ENCODE peak calls at places on chromosomes 1 and 21, in nine cellular contexts. Q, S, T, N, F, U, Y, B and G are unnamed samples.

GRCh38 chr1:21594935-21595897 is 73.9 kb downstream of the RAP1GAP start:
- DNase-seq in Q (peak), U (no peak), B (peak), F (peak), Y (peak), T (peak), N (peak), S (peak), G (peak)

GRCh38 chr1:209391792-209392191 is 191.7 kb upstream of the CAMK1G start:
- DNase-seq in T (peak), N (no peak), U (no peak), Y (no peak), F (no peak), Q (no peak), S (no peak), B (no peak), G (no peak)

GRCh38 chr1:201663777-201664176 is 124.8 kb downstream of the NAV1 start:
- DNase-seq in U (no peak), Y (no peak), S (no peak), Q (no peak), N (no peak), F (no peak), T (no peak), B (no peak), G (no peak)

GRCh38 chr1:36502616-36503015 is 19.9 kb upstream of the CSF3R start:
- DNase-seq in Y (no peak), S (no peak), F (no peak), T (peak), U (no peak), Q (no peak), B (no peak), N (no peak), G (no peak)

GRCh38 chr1:63662846-63663245 is 69.6 kb downstream of the PGM1 start:
- DNase-seq in S (peak), T (peak), Y (no peak), N (peak), B (peak), U (no peak), F (peak), Q (no peak), G (no peak)

GRCh38 chr1:162854245-162854860 is 6.6 kb downstream of the CCDC190 start:
- DNase-seq in F (peak), Q (peak), T (peak), S (peak), U (peak), N (peak), B (peak), Y (peak), G (peak)

GRCh38 chr1:206116873-206117150 is 376 bp downstream of the AVPR1B start:
- DNase-seq in U (no peak), N (no peak), S (no peak), F (no peak), Y (no peak), Q (no peak), B (no peak), T (no peak), G (no peak)

GRCh38 chr1:62057230-62057629 is 137.4 kb upstream of the L1TD1 start:
- DNase-seq in N (no peak), S (no peak), U (no peak), B (no peak), F (no peak), T (peak), Q (no peak), Y (no peak), G (no peak)

GRCh38 chr1:236759252-236759859 is 35.7 kb upstream of the MTR start:
- DNase-seq in Q (no peak), Y (no peak), N (peak), U (peak), F (peak), S (peak), T (peak), B (peak), G (no peak)

GRCh38 chr1:216221260-216221700 is 202.0 kb downstream of the USH2A start:
- DNase-seq in S (peak), U (no peak), N (peak), T (peak), Y (no peak), Q (peak), B (peak), F (peak), G (no peak)

GRCh38 chr1:175088523-175088922 is 20.9 kb downstream of the TNN start:
- DNase-seq in B (no peak), S (no peak), T (peak), Q (no peak), F (no peak), N (no peak), U (no peak), Y (no peak), G (no peak)

GRCh38 chr1:1080122-1080753 is 6.1 kb upstream of the RNF223 start:
- DNase-seq in U (no peak), T (peak), S (no peak), B (peak), Q (peak), Y (peak), N (peak), F (no peak), G (no peak)

GRCh38 chr1:208531003-208531750 is 287.0 kb upstream of the PLXNA2 start:
- DNase-seq in S (no peak), N (no peak), Q (peak), U (no peak), B (no peak), Y (no peak), F (no peak), T (peak), G (no peak)

GRCh38 chr1:200658037-200658808 is 11.5 kb downstream of the DDX59 start:
- DNase-seq in U (no peak), S (no peak), Y (no peak), N (no peak), B (no peak), T (no peak), F (no peak), Q (no peak), G (no peak)

GRCh38 chr1:20847619-20848080 is 60.5 kb upstream of the HP1BP3 start:
- DNase-seq in Q (no peak), F (peak), Y (no peak), B (peak), U (no peak), N (no peak), T (no peak), S (no peak), G (no peak)

GRCh38 chr21:21003701-21004100 is 5.5 kb downstream of the NCAM2 start:
- DNase-seq in T (peak), U (no peak), Y (no peak), S (peak), Q (no peak), N (peak), B (peak), F (no peak), G (no peak)

GRCh38 chr1:172823534-172823933 is 164.6 kb downstream of the FASLG start:
- DNase-seq in F (no peak), Y (no peak), T (no peak), U (no peak), B (peak), N (no peak), Q (no peak), S (peak), G (no peak)

GRCh38 chr1:235625340-235625739 is 24.2 kb downstream of the GNG4 start:
- DNase-seq in Q (no peak), U (no peak), Y (no peak), N (no peak), B (no peak), F (no peak), T (no peak), S (no peak), G (no peak)

GRCh38 chr1:12552951-12553921 is 64.8 kb downstream of the DHRS3 start:
- DNase-seq in Q (no peak), F (no peak), T (peak), Y (peak), S (no peak), B (no peak), U (no peak), N (peak), G (no peak)

GRCh38 chr1:11957891-11958290 is 22.4 kb upstream of the MFN2 start:
- DNase-seq in N (no peak), Y (no peak), F (no peak), U (no peak), S (no peak), B (no peak), Q (no peak), T (no peak), G (no peak)

GRCh38 chr1:226309398-226310122 is 596 bp upstream of the LIN9 start:
- DNase-seq in U (peak), Q (no peak), F (no peak), B (no peak), N (peak), S (peak), T (no peak), Y (peak), G (no peak)

GRCh38 chr1:3069491-3070303 is 694 bp downstream of the PRDM16 start:
- DNase-seq in B (peak), Q (peak), T (peak), U (no peak), F (peak), N (peak), S (peak), Y (peak), G (no peak)

GRCh38 chr1:177209357-177209756 is 38.6 kb downstream of the BRINP2 start:
- DNase-seq in Q (peak), N (no peak), F (peak), B (peak), T (no peak), Y (peak), U (no peak), S (peak), G (no peak)

GRCh38 chr1:64478594-64479248 is 8.8 kb downstream of the CACHD1 start:
- DNase-seq in F (no peak), N (no peak), U (no peak), Y (no peak), T (no peak), S (no peak), B (no peak), Q (no peak), G (no peak)

GRCh38 chr1:14994148-14994547 is 159.4 kb upstream of the TMEM51 start:
- DNase-seq in S (no peak), U (no peak), Y (no peak), N (no peak), T (no peak), Q (no peak), B (no peak), F (no peak), G (no peak)

GRCh38 chr1:14993414-14993813 is 160.1 kb upstream of the TMEM51 start:
- DNase-seq in U (no peak), Y (no peak), N (no peak), B (no peak), S (no peak), T (no peak), F (no peak), Q (no peak), G (no peak)

GRCh38 chr1:14997646-14998276 is 155.8 kb upstream of the TMEM51 start:
- DNase-seq in Q (no peak), B (peak), U (no peak), T (no peak), N (no peak), F (no peak), Y (no peak), S (no peak), G (no peak)

GRCh38 chr1:14996133-14997050 is 157.2 kb upstream of the TMEM51 start:
- DNase-seq in U (no peak), F (peak), Y (no peak), Q (no peak), T (peak), S (peak), N (no peak), B (peak), G (no peak)

GRCh38 chr1:14994841-14995437 is 158.6 kb upstream of the TMEM51 start:
- DNase-seq in Q (no peak), S (no peak), T (no peak), N (no peak), U (no peak), Y (no peak), F (no peak), B (no peak), G (no peak)
- H3K27ac ChIP-seq in Q (no peak), S (no peak), T (no peak), N (no peak), U (no peak), Y (no peak), F (no peak), B (no peak), G (no peak)

GRCh38 chr1:168618351-168618750 is 41.9 kb downstream of the XCL1 start:
- DNase-seq in F (no peak), T (no peak), N (no peak), Y (no peak), U (no peak), Q (no peak), S (no peak), B (no peak), G (no peak)

GRCh38 chr1:168618887-168619286 is 42.5 kb downstream of the XCL1 start:
- DNase-seq in Y (no peak), N (no peak), T (no peak), U (no peak), B (no peak), Q (no peak), S (no peak), F (no peak), G (no peak)

GRCh38 chr1:168623838-168624237 is 47.4 kb downstream of the XCL1 start:
- DNase-seq in B (no peak), F (no peak), N (no peak), Y (no peak), U (no peak), T (no peak), S (no peak), Q (no peak), G (no peak)

GRCh38 chr1:168623003-168623828 is 46.8 kb downstream of the XCL1 start:
- DNase-seq in S (peak), U (no peak), B (peak), F (peak), Y (no peak), Q (no peak), T (no peak), N (no peak), G (no peak)

DNA sequence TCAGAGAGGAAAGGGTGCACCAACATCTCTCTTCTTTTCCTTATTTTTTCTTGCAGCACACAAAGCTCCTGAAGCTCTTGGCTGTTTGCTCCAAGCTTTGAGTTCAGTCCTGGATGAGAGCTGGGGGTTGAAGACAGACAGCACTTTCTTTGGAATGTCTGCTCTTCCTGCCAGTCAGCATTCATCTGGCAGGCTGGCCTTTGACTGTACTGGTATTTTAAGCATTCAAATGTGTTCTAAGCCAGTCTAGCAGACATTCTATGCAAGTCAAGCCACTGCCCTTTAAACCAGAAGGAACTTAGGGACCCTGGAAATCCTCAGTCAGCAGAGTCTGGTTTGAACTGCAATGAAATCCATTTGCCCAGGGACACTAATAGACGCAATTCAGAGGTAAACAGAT is 45.0 kb downstream of the XCL1 start:
- DNase-seq in F (no peak), U (no peak), S (peak), T (no peak), Y (no peak), Q (no peak), B (no peak), N (peak), G (no peak)
- H3K27ac ChIP-seq in F (no peak), U (no peak), S (no peak), T (peak), Y (no peak), Q (no peak), B (no peak), N (no peak), G (no peak)

GRCh38 chr21:38993561-38993960 is 187.8 kb downstream of the ETS2 start:
- DNase-seq in S (peak), F (peak), T (no peak), B (peak), U (no peak), N (no peak), Y (no peak), Q (peak), G (no peak)
- H3K27ac ChIP-seq in S (peak), F (peak), T (no peak), B (peak), U (no peak), N (no peak), Y (peak), Q (peak), G (no peak)

GRCh38 chr21:16589046-16589445 is 859.3 kb downstream of the USP25 start:
- DNase-seq in Q (no peak), N (no peak), S (no peak), B (no peak), Y (no peak), F (no peak), U (no peak), T (no peak), G (no peak)
- H3K27ac ChIP-seq in Q (no peak), N (no peak), S (no peak), B (no peak), Y (no peak), F (no peak), U (no peak), T (peak), G (no peak)

DNA sequence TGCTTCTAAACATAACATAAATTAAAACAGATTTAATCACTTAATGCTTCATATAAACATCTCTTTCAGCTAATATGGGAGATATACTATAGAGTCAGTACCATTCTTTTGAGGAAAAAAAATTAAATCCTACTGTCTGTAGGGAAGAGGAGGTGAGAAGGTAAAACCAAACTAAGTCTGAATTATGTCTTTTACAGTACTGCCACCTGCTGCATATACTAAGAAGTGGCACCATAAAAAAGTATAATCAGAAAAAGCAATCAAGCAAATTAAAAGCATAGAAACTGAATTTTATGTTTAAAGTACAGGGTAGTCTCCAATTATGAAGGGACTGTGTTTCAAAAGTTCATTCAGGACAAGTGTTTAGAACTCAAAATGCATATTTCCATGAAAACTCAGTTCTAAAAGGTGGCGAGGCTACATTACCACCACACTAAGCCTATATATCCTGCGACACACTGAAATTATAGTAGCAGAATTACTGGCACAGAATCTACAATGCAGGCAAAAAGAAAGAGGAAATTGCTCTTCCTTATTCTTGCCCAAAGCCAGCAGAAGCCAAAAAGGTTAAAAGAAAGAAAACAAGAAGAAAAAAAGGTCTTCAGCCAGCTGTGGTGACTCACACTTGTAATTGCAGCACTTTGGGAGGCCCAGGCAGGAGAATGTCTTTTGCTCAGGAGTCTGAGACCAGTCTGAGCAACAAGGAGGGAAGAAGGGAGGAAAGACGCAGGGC is 9.0 kb downstream of the NSL1 start:
- DNase-seq in Q (no peak), F (peak), U (peak), Y (no peak), N (peak), S (peak), T (no peak), B (peak), G (no peak)
- H3K27ac ChIP-seq in Q (no peak), F (no peak), U (no peak), Y (no peak), N (no peak), S (peak), T (no peak), B (no peak), G (no peak)

GRCh38 chr1:230375795-230376194 is 50.3 kb downstream of the PGBD5 start:
- DNase-seq in U (no peak), S (no peak), F (no peak), Q (no peak), N (no peak), B (no peak), T (no peak), Y (no peak), G (no peak)

GRCh38 chr1:230377324-230377723 is 48.8 kb downstream of the PGBD5 start:
- DNase-seq in U (no peak), T (no peak), S (no peak), N (no peak), Q (no peak), F (no peak), B (no peak), Y (no peak), G (no peak)

GRCh38 chr1:230377851-230378250 is 48.3 kb downstream of the PGBD5 start:
- DNase-seq in F (no peak), N (no peak), Q (no peak), Y (no peak), B (no peak), S (no peak), T (no peak), U (no peak), G (no peak)

GRCh38 chr1:230376296-230376695 is 49.8 kb downstream of the PGBD5 start:
- DNase-seq in F (no peak), N (no peak), Q (no peak), B (no peak), U (no peak), Y (no peak), T (no peak), S (no peak), G (no peak)

GRCh38 chr1:230375149-230375548 is 51.0 kb downstream of the PGBD5 start:
- DNase-seq in F (no peak), B (no peak), T (no peak), S (no peak), Q (no peak), Y (no peak), U (no peak), N (no peak), G (no peak)
- H3K27ac ChIP-seq in F (no peak), B (no peak), T (no peak), S (no peak), Q (no peak), Y (no peak), U (no peak), N (no peak), G (no peak)

GRCh38 chr1:6490181-6491075 is 1.0 kb downstream of the PLEKHG5 start:
- DNase-seq in T (peak), Y (peak), U (peak), N (peak), Q (peak), F (peak), S (peak), B (peak), G (peak)

GRCh38 chr1:6489799-6490180 is 1.7 kb downstream of the PLEKHG5 start:
- DNase-seq in S (peak), N (peak), Y (peak), Q (peak), U (peak), B (peak), F (peak), T (peak), G (peak)

GRCh38 chr1:6491966-6492365 is 499 bp upstream of the PLEKHG5 start:
- DNase-seq in B (no peak), T (no peak), S (no peak), N (no peak), Y (no peak), F (no peak), U (no peak), Q (no peak), G (no peak)

GRCh38 chr1:6491480-6491962 is at the start of gene PLEKHG5:
- DNase-seq in N (no peak), S (peak), U (no peak), Q (no peak), F (peak), T (peak), B (peak), Y (no peak), G (no peak)

GRCh38 chr1:6491076-6491449 is 404 bp downstream of the PLEKHG5 start:
- DNase-seq in S (no peak), F (no peak), N (no peak), T (no peak), U (no peak), B (no peak), Y (no peak), Q (no peak), G (no peak)
- H3K27ac ChIP-seq in S (peak), F (peak), N (peak), T (no peak), U (peak), B (peak), Y (peak), Q (peak), G (peak)

DNA sequence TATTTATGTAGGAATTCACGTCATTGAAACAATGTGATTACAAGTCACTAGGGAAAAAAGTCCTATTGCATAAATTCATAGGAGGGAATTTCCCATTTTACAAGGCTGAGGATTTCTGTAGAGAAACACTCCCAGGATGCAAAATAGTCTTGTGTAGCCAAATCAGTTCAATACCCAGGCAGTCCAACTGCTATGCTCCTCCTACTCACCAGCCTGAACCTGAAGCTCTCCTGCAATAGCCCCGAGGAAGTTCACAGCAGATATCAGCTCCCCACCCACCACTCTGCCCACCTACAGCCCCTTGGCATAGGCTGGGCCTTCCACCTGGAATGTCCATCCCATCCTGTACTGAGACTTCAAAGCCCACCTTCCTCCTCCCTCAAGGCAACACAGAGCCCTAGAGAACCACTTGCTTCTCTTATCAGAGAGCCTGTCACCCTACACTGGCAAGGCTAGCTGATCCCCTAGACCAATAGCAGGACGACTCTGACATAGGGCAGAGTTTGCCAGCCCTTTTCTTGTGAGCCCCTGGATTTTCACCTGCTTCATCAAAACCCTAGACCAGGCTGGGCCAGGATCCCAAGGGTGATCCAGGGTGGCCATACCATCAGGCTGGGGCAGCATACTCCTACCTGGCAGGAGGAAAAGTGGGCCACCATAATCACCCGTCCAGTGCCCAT is 1.5 kb downstream of the LSS start:
- DNase-seq in T (peak), F (peak), Q (no peak), Y (no peak), B (peak), U (no peak), S (peak), N (no peak), G (no peak)
- H3K27ac ChIP-seq in T (no peak), F (peak), Q (peak), Y (peak), B (no peak), U (peak), S (peak), N (no peak), G (no peak)